ENCODE peak calls at places on chromosomes 4 and X, in four cellular contexts. A is H1, S is GM12878, H is HepG2. K is an unnamed sample.

GRCh38 chr4:159278399-159278798 is 175.5 kb downstream of the RAPGEF2 start:
- DNase-seq in A (no peak), S (no peak), H (no peak), K (no peak)

GRCh38 chr4:111937368-111937767 is 207.9 kb upstream of the FAM241A start:
- DNase-seq in A (no peak), S (no peak), H (peak), K (no peak)

GRCh38 chrX:64456828-64457227 is 61.6 kb upstream of the MTMR8 start:
- DNase-seq in A (no peak), S (no peak), H (no peak), K (no peak)

GRCh38 chr4:182307746-182308145 is 64.5 kb downstream of the TENM3 start:
- DNase-seq in A (no peak), S (no peak), H (no peak), K (no peak)

GRCh38 chr4:113636438-113636818 is 125.1 kb downstream of the CAMK2D start:
- DNase-seq in A (no peak), S (no peak), H (peak), K (no peak)

GRCh38 chr4:158996669-158997074 is 106.2 kb upstream of the RAPGEF2 start:
- DNase-seq in A (no peak), S (no peak), H (no peak), K (no peak)

GRCh38 chr4:186144596-186145569 is 40.4 kb downstream of the FAM149A start:
- DNase-seq in A (peak), S (no peak), H (no peak), K (peak)

GRCh38 chr4:155759372-155760252 is 791 bp downstream of the GUCY1B1 start:
- DNase-seq in A (peak), S (no peak), H (no peak), K (peak)

GRCh38 chr4:51894246-51894645 is 51.3 kb downstream of the DCUN1D4 start:
- DNase-seq in A (no peak), S (no peak), H (no peak), K (no peak)

GRCh38 chr4:145679520-145679919 is 426 bp upstream of the C4orf51 start:
- DNase-seq in A (no peak), S (no peak), H (peak), K (no peak)

GRCh38 chr4:6437682-6438264 is 34.6 kb downstream of the PPP2R2C start:
- DNase-seq in A (no peak), S (no peak), H (no peak), K (no peak)

GRCh38 chrX:23845316-23845932 is 62.3 kb downstream of the APOO start:
- DNase-seq in A (no peak), S (no peak), H (peak), K (no peak)

GRCh38 chr4:87406462-87406861 is 15.5 kb upstream of the HSD17B11 start:
- DNase-seq in A (no peak), S (no peak), H (no peak), K (no peak)

GRCh38 chr4:2812985-2813384 is 20.1 kb downstream of the SH3BP2 start:
- DNase-seq in A (no peak), S (no peak), H (no peak), K (no peak)

GRCh38 chr4:122450847-122451246 is 5.7 kb downstream of the IL2 start:
- DNase-seq in A (peak), S (no peak), H (peak), K (no peak)

GRCh38 chr4:140277576-140277975 is 95.9 kb upstream of the SCOC start:
- DNase-seq in A (no peak), S (no peak), H (no peak), K (no peak)

GRCh38 chrX:45322820-45323219 is 122.1 kb upstream of the DIPK2B start:
- DNase-seq in A (no peak), S (no peak), H (no peak), K (no peak)

GRCh38 chr4:47704693-47705325 is 133.1 kb downstream of the CORIN start:
- DNase-seq in A (no peak), S (no peak), H (peak), K (peak)

GRCh38 chrX:71082778-71083177 is 12.9 kb upstream of the FOXO4 start:
- DNase-seq in A (no peak), S (no peak), H (no peak), K (no peak)

GRCh38 chrX:71085900-71086299 is 9.8 kb upstream of the FOXO4 start:
- DNase-seq in A (no peak), S (no peak), H (no peak), K (no peak)

GRCh38 chrX:71082253-71082652 is 13.4 kb upstream of the FOXO4 start:
- DNase-seq in A (no peak), S (no peak), H (no peak), K (no peak)

GRCh38 chrX:71081348-71082148 is 13.4 kb upstream of the SNX12 start:
- DNase-seq in A (no peak), S (no peak), H (peak), K (no peak)
- TF ChIP-seq SP1 in A (no peak), S (no peak), H (no peak), K (no peak)

GRCh38 chrX:118370921-118371624 is 25.2 kb downstream of the WDR44 start:
- DNase-seq in A (no peak), S (no peak), H (peak), K (no peak)

GRCh38 chrX:118368398-118368797 is 22.5 kb downstream of the WDR44 start:
- DNase-seq in A (no peak), S (no peak), H (no peak), K (no peak)

GRCh38 chrX:118373538-118373937 is 27.6 kb downstream of the WDR44 start:
- DNase-seq in A (no peak), S (no peak), H (peak), K (no peak)
- TF ChIP-seq CBX5 in A (no peak), S (no peak), H (no peak), K (no peak)

DNA sequence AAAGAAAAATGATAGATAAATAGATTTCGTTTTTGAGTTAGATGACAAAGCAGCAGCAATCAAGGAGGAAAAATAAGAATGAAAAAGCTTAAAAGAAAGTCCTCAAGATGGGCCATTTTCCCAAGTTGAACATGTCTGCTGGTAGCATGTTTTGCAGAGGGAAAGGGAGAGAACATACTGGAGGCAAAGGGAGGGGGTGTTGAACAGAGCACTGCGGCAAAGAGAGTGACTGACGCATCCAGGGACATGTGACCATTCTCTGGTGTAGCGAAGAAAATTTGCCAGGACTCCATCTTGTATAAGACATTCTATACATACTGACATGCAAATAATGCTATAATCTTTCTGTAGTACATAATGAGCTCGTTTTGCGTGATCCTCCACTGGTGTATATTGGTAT is 1.2 kb downstream of the LINC00632 start:
- DNase-seq in A (no peak), S (no peak), H (no peak), K (no peak)
- TF ChIP-seq SP1 in A (no peak), S (no peak), H (no peak), K (no peak)

GRCh38 chr4:77074961-77075855 is 581 bp downstream of the CCNI start:
- DNase-seq in A (peak), S (no peak), H (peak), K (peak)

GRCh38 chr4:77072195-77072753 is 3.5 kb downstream of the CCNI start:
- DNase-seq in A (no peak), S (no peak), H (peak), K (no peak)

GRCh38 chr4:77075869-77076801 is at the start of gene CCNI:
- DNase-seq in A (peak), S (peak), H (peak), K (peak)

GRCh38 chr4:77073106-77073858 is 2.5 kb downstream of the CCNI start:
- DNase-seq in A (no peak), S (no peak), H (no peak), K (no peak)

GRCh38 chr4:77073981-77074865 is 1.6 kb downstream of the CCNI start:
- DNase-seq in A (no peak), S (no peak), H (no peak), K (peak)
- TF ChIP-seq CBX5 in A (no peak), S (no peak), H (no peak), K (no peak)

K was measured in K562.